ENCODE peak calls at places on chromosomes 1 and 21, in five cellular contexts. T is breast epithelium, U is SK-N-SH, D is GM23338, J is GM12892. S is an unnamed sample.

GRCh38 chr1:161216945-161217712 is 2.0 kb downstream of the FCER1G start:
- DNase-seq in T (no peak), U (no peak), D (no peak), J (no peak), S (no peak)

GRCh38 chr21:17780539-17780938 is 38.6 kb downstream of the C21orf91 start:
- DNase-seq in T (no peak), U (no peak), D (no peak), J (no peak), S (no peak)

GRCh38 chr1:109617291-109617801 is 2.1 kb downstream of the GNAT2 start:
- DNase-seq in T (no peak), U (peak; percentile 6), D (peak; percentile 52), J (no peak), S (no peak)

GRCh38 chr1:120179420-120180348 is 3.4 kb upstream of the SEC22B start:
- DNase-seq in T (no peak), U (peak; percentile 5), D (peak; percentile 41), J (no peak), S (no peak)

GRCh38 chr1:15290382-15290781 is 43.4 kb downstream of the FHAD1 start:
- DNase-seq in T (no peak), U (no peak), D (no peak), J (no peak), S (no peak)

GRCh38 chr21:44893948-44894656 is 20.6 kb upstream of the PTTG1IP start:
- DNase-seq in T (no peak), U (no peak), D (no peak), J (no peak), S (no peak)

GRCh38 chr1:84719477-84720274 is 29.4 kb upstream of the SSX2IP start:
- DNase-seq in T (no peak), U (no peak), D (no peak), J (no peak), S (no peak)

GRCh38 chr1:62962794-62963776 is 179.2 kb downstream of the ATG4C start:
- DNase-seq in T (no peak), U (peak; percentile 66), D (peak; percentile 95), J (peak; percentile 37), S (peak; percentile 2)

GRCh38 chr1:48105167-48105566 is 108.0 kb upstream of the TRABD2B start:
- DNase-seq in T (no peak), U (no peak), D (peak; percentile 15), J (no peak), S (no peak)

GRCh38 chr21:33490991-33491372 is 534 bp downstream of the DNAJC28 start:
- DNase-seq in T (no peak), U (no peak), D (no peak), J (no peak), S (no peak)

GRCh38 chr1:15584489-15585363 is at the start of gene AGMAT:
- DNase-seq in T (peak; percentile 59), U (peak; percentile 84), D (peak; percentile 95), J (peak; percentile 74), S (no peak)

GRCh38 chr1:220353229-220354012 is 81.2 kb upstream of the RAB3GAP2 start:
- DNase-seq in T (no peak), U (no peak), D (peak; percentile 81), J (no peak), S (no peak)

GRCh38 chr21:29712818-29713217 is 227.0 kb downstream of the GRIK1 start:
- DNase-seq in T (no peak), U (no peak), D (no peak), J (no peak), S (no peak)

GRCh38 chr21:38831526-38832467 is 26.1 kb downstream of the ETS2 start:
- DNase-seq in T (no peak), U (no peak), D (no peak), J (no peak), S (no peak)

GRCh38 chr1:115069626-115070308 is 19.5 kb downstream of the TSPAN2 start:
- DNase-seq in T (no peak), U (no peak), D (no peak), J (no peak), S (no peak)

GRCh38 chr1:64875101-64875500 is 91.2 kb downstream of the JAK1 start:
- DNase-seq in T (no peak), U (peak; percentile 62), D (no peak), J (no peak), S (no peak)

GRCh38 chr1:24902471-24902891 is 27.6 kb downstream of the RUNX3 start:
- DNase-seq in T (peak; percentile 36), U (no peak), D (no peak), J (peak; percentile 19), S (no peak)

GRCh38 chr1:53662951-53663350 is 76.0 kb downstream of the GLIS1 start:
- DNase-seq in T (no peak), U (no peak), D (no peak), J (no peak), S (no peak)

GRCh38 chr1:28751315-28752056 is 14.7 kb downstream of the YTHDF2 start:
- DNase-seq in T (no peak), U (no peak), D (no peak), J (no peak), S (no peak)

GRCh38 chr1:25117233-25117823 is 115.0 kb downstream of the SYF2 start:
- DNase-seq in T (no peak), U (no peak), D (peak; percentile 84), J (no peak), S (no peak)

GRCh38 chr1:103284270-103284669 is 175.9 kb upstream of the COL11A1 start:
- DNase-seq in T (no peak), U (peak; percentile 0), D (no peak), J (no peak), S (no peak)

GRCh38 chr1:170714163-170714562 is 50.2 kb downstream of the PRRX1 start:
- DNase-seq in T (no peak), U (no peak), D (no peak), J (no peak), S (no peak)

GRCh38 chr1:1758692-1759455 is 19.4 kb downstream of the NADK start:
- DNase-seq in T (peak; percentile 89), U (no peak), D (no peak), J (no peak), S (no peak)

GRCh38 chr1:110525250-110525597 is 6.2 kb upstream of the KCNA10 start:
- DNase-seq in T (no peak), U (no peak), D (no peak), J (no peak), S (no peak)

GRCh38 chr1:212271234-212271633 is 14.0 kb upstream of the PPP2R5A start:
- DNase-seq in T (no peak), U (no peak), D (no peak), J (no peak), S (no peak)

GRCh38 chr1:9101510-9102146 is 27.3 kb downstream of the GPR157 start:
- DNase-seq in T (no peak), U (peak; percentile 68), D (peak; percentile 86), J (peak; percentile 70), S (no peak)

GRCh38 chr1:168893359-168893791 is 164.4 kb upstream of the DPT start:
- DNase-seq in T (no peak), U (no peak), D (no peak), J (no peak), S (no peak)
- TF ChIP-seq POLR2AphosphoS5 in T (no peak), U (no peak), D (no peak), J (no peak), S (no peak)

DNA sequence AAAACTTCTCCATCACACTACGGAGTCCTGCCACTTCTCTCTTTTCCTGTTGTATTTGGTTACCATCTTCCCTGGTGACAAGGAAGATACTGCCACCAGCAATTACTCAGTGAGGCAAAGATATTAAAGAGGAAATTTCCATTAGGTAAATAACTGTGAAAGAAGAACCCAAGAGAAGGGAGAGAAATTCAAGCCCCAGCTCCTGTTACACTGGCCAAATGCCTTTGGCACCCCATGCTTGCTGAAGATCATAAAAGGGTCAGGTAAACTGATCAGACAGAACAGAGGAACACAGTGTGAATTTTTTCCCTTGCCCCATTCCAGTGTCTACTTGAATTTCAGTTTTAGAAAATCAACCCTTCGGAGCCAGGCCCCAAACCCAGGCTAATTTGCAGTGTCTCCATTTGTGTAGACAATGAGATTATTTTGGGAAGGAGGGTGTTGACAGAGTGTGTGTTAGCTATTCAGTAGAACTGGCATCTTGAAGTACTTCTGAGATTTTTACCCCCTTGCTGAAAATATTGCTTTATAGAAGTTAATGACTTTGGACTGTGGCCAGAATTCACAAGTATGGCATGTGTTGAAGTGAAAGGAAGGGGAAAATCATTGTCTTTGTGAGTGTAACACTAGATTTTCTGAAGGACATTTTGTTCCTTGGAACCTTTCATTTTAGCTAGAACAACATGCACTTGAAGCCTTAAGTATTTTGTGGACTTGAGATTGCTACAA is 167.0 kb downstream of the DHRS3 start:
- DNase-seq in T (no peak), U (no peak), D (no peak), J (no peak), S (no peak)
- TF ChIP-seq POLR2AphosphoS5 in T (no peak), U (no peak), D (no peak), J (no peak), S (no peak)

GRCh38 chr1:91828007-91828321 is 58.0 kb downstream of the TGFBR3 start:
- DNase-seq in T (no peak), U (no peak), D (no peak), J (no peak), S (no peak)

GRCh38 chr1:91827094-91828006 is 58.6 kb downstream of the TGFBR3 start:
- DNase-seq in T (no peak), U (no peak), D (no peak), J (no peak), S (no peak)

GRCh38 chr1:91826649-91827048 is 59.3 kb downstream of the TGFBR3 start:
- DNase-seq in T (no peak), U (no peak), D (no peak), J (no peak), S (no peak)

GRCh38 chr1:91828583-91829281 is 57.2 kb downstream of the TGFBR3 start:
- DNase-seq in T (no peak), U (no peak), D (no peak), J (no peak), S (no peak)

GRCh38 chr1:91826248-91826647 is 59.7 kb downstream of the TGFBR3 start:
- DNase-seq in T (no peak), U (no peak), D (no peak), J (no peak), S (no peak)
- TF ChIP-seq POLR2AphosphoS5 in T (no peak), U (no peak), D (no peak), J (no peak), S (no peak)

DNA sequence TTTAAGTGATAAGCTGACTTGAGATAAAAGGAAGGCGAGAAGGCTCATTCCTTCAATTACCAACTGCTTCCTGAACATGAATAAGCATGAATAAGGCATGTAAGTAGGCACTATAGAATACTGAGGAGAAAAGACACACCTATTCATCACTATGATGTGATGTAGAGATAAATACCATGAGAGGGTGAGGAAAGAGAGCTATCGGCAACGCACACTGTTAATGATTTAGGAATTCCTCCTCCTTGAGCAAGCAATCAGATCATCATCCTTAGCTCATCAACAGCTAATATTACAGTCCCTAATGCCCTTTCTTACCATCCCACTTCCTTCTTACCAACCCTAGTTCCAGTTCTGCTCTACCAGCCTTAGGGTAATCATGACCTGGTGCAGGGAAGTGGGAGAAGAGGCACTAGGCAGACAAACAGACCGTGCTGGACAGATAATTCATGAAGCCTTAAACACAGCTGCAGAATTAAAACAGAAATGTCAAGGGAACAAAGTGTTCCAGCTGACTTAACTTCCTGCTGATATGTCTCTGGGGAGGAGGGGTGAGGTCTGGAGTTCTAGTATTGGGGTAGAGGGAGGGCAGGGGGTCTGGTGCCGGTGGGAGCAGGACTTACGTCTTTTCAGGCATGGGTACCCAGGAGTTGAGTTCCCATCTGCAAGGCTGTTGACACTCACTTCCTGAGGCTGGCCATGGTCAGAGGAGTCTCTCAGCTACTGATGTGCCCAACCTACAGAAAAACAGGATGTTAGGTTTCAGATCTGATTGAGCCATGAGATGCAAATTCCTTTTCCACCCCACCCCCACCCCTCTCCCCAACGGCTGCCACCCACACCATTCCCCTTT is 12.7 kb upstream of the RCSD1 start:
- DNase-seq in T (no peak), U (no peak), D (peak; percentile 61), J (no peak), S (no peak)
- TF ChIP-seq POLR2AphosphoS5 in T (no peak), U (no peak), D (no peak), J (no peak), S (no peak)

S was measured in Panc1.